ENCODE peak calls at places on chromosome 5, in six cellular contexts. One of them, this sample, is unnamed.
A peak's percentile ranks its signal among the peaks of the same experiment; 100 is the strongest.

GRCh38 chr5:114053377-114053776 is 308.5 kb upstream of the KCNN2 start:
- DNase-seq in activated CD4-positive, alpha-beta T cell treated with anti-CD3 and anti-CD28 coated beads, Interleukin-2, amount 50 U/mL, for 24 hours: no peak
- DNase-seq in CD4-positive, alpha-beta T cell: no peak
- DNase-seq in left lung: no peak
- DNase-seq in GM10248: no peak
- DNase-seq in colonic mucosa: no peak
- DNase-seq in this sample: no peak

GRCh38 chr5:40736103-40736875 is 19.5 kb downstream of the TTC33 start:
- DNase-seq in colonic mucosa: no peak
- DNase-seq in activated CD4-positive, alpha-beta T cell treated with anti-CD3 and anti-CD28 coated beads, Interleukin-2, amount 50 U/mL, for 24 hours: peak; percentile 22
- DNase-seq in CD4-positive, alpha-beta T cell: no peak
- DNase-seq in GM10248: peak; percentile 32
- DNase-seq in left lung: no peak
- DNase-seq in this sample: peak; percentile 45

GRCh38 chr5:134136771-134137170 is 22.3 kb downstream of the TCF7 start:
- DNase-seq in colonic mucosa: no peak
- DNase-seq in CD4-positive, alpha-beta T cell: no peak
- DNase-seq in left lung: peak; percentile 16
- DNase-seq in activated CD4-positive, alpha-beta T cell treated with anti-CD3 and anti-CD28 coated beads, Interleukin-2, amount 50 U/mL, for 24 hours: no peak
- DNase-seq in GM10248: no peak
- DNase-seq in this sample: no peak

GRCh38 chr5:116159006-116159405 is 74.2 kb downstream of the COMMD10 start:
- DNase-seq in activated CD4-positive, alpha-beta T cell treated with anti-CD3 and anti-CD28 coated beads, Interleukin-2, amount 50 U/mL, for 24 hours: no peak
- DNase-seq in colonic mucosa: no peak
- DNase-seq in CD4-positive, alpha-beta T cell: no peak
- DNase-seq in GM10248: no peak
- DNase-seq in left lung: no peak
- DNase-seq in this sample: no peak

GRCh38 chr5:527646-528591 is 3.7 kb upstream of the SLC9A3 start:
- DNase-seq in CD4-positive, alpha-beta T cell: no peak
- DNase-seq in activated CD4-positive, alpha-beta T cell treated with anti-CD3 and anti-CD28 coated beads, Interleukin-2, amount 50 U/mL, for 24 hours: no peak
- DNase-seq in left lung: peak; percentile 70
- DNase-seq in colonic mucosa: no peak
- DNase-seq in GM10248: no peak
- DNase-seq in this sample: no peak

GRCh38 chr5:67164856-67165523 is 31.6 kb downstream of the CD180 start:
- DNase-seq in GM10248: no peak
- DNase-seq in colonic mucosa: no peak
- DNase-seq in CD4-positive, alpha-beta T cell: no peak
- DNase-seq in activated CD4-positive, alpha-beta T cell treated with anti-CD3 and anti-CD28 coated beads, Interleukin-2, amount 50 U/mL, for 24 hours: no peak
- DNase-seq in left lung: peak; percentile 65
- DNase-seq in this sample: no peak

GRCh38 chr5:67268233-67269011 is 71.8 kb upstream of the CD180 start:
- DNase-seq in activated CD4-positive, alpha-beta T cell treated with anti-CD3 and anti-CD28 coated beads, Interleukin-2, amount 50 U/mL, for 24 hours: no peak
- DNase-seq in colonic mucosa: peak; percentile 72
- DNase-seq in GM10248: no peak
- DNase-seq in CD4-positive, alpha-beta T cell: no peak
- DNase-seq in left lung: peak; percentile 71
- DNase-seq in this sample: peak; percentile 31

GRCh38 chr5:178630475-178630930 is 3.7 kb upstream of the CLK4 start:
- DNase-seq in colonic mucosa: no peak
- DNase-seq in activated CD4-positive, alpha-beta T cell treated with anti-CD3 and anti-CD28 coated beads, Interleukin-2, amount 50 U/mL, for 24 hours: no peak
- DNase-seq in GM10248: no peak
- DNase-seq in left lung: no peak
- DNase-seq in CD4-positive, alpha-beta T cell: no peak
- DNase-seq in this sample: no peak

GRCh38 chr5:75078035-75078434 is 25.7 kb upstream of the GCNT4 start:
- DNase-seq in CD4-positive, alpha-beta T cell: no peak
- DNase-seq in GM10248: no peak
- DNase-seq in colonic mucosa: no peak
- DNase-seq in left lung: no peak
- DNase-seq in activated CD4-positive, alpha-beta T cell treated with anti-CD3 and anti-CD28 coated beads, Interleukin-2, amount 50 U/mL, for 24 hours: no peak
- DNase-seq in this sample: no peak

GRCh38 chr5:109865636-109866035 is 175.9 kb downstream of the MAN2A1 start:
- DNase-seq in colonic mucosa: no peak
- DNase-seq in activated CD4-positive, alpha-beta T cell treated with anti-CD3 and anti-CD28 coated beads, Interleukin-2, amount 50 U/mL, for 24 hours: no peak
- DNase-seq in CD4-positive, alpha-beta T cell: peak; percentile 19
- DNase-seq in GM10248: no peak
- DNase-seq in left lung: no peak
- DNase-seq in this sample: peak; percentile 29

GRCh38 chr5:60870857-60871256 is 26.8 kb upstream of the ELOVL7 start:
- DNase-seq in activated CD4-positive, alpha-beta T cell treated with anti-CD3 and anti-CD28 coated beads, Interleukin-2, amount 50 U/mL, for 24 hours: no peak
- DNase-seq in colonic mucosa: no peak
- DNase-seq in GM10248: no peak
- DNase-seq in left lung: no peak
- DNase-seq in CD4-positive, alpha-beta T cell: no peak
- DNase-seq in this sample: no peak

GRCh38 chr5:73859696-73860095 is 233.7 kb downstream of the ARHGEF28 start:
- DNase-seq in CD4-positive, alpha-beta T cell: no peak
- DNase-seq in left lung: no peak
- DNase-seq in GM10248: no peak
- DNase-seq in colonic mucosa: no peak
- DNase-seq in activated CD4-positive, alpha-beta T cell treated with anti-CD3 and anti-CD28 coated beads, Interleukin-2, amount 50 U/mL, for 24 hours: no peak
- DNase-seq in this sample: no peak

This sample was measured in hepatic stellate cell.